ENCODE peak calls at places on chromosomes 1 and 21, in four cellular contexts. V is NCI-H1092 treated with DMSO at 0.1 percent for 48 hours; G is NCI-H774; M is activated T-cell treated with anti-CD3 and anti-CD28 coated beads, Interleukin-2, amount 50 U/mL, for 72 hours. N is an unnamed sample.

GRCh38 chr21:29056538-29057050 is 16.9 kb downstream of the CCT8 start:
- DNase-seq in V (no peak), G (no peak), M (no peak), N (no peak)

GRCh38 chr1:74811421-74812179 is 78.6 kb downstream of the TYW3 start:
- DNase-seq in V (peak; percentile 71), G (peak; percentile 40), M (no peak), N (no peak)

GRCh38 chr1:91609571-91609970 is 108.9 kb downstream of the CDC7 start:
- DNase-seq in M (no peak), G (no peak), V (no peak), N (no peak)

GRCh38 chr1:10484519-10484918 is 9.8 kb downstream of the PEX14 start:
- DNase-seq in M (no peak), G (no peak), V (no peak), N (no peak)

GRCh38 chr1:27011058-27011764 is 1.4 kb downstream of the TENT5B start:
- DNase-seq in V (no peak), G (no peak), M (no peak), N (no peak)

GRCh38 chr1:89957063-89957462 is 37.8 kb upstream of the ZNF326 start:
- DNase-seq in M (peak; percentile 6), V (no peak), G (no peak), N (no peak)

GRCh38 chr1:7298145-7298544 is 473.0 kb upstream of the VAMP3 start:
- DNase-seq in V (no peak), G (no peak), M (no peak), N (no peak)

GRCh38 chr21:41847066-41847804 is 31.9 kb downstream of the PRDM15 start:
- DNase-seq in M (no peak), G (no peak), V (no peak), N (no peak)

GRCh38 chr1:87325982-87326738 is 2.5 kb upstream of the LMO4 start:
- DNase-seq in M (peak; percentile 53), V (peak; percentile 68), G (peak; percentile 57), N (peak; percentile 20)

GRCh38 chr1:222897527-222898190 is 82.8 kb downstream of the DISP1 start:
- DNase-seq in V (no peak), G (no peak), M (no peak), N (no peak)

GRCh38 chr1:203593723-203594122 is 32.9 kb upstream of the ATP2B4 start:
- DNase-seq in G (no peak), V (no peak), M (peak; percentile 63), N (no peak)

GRCh38 chr1:178051071-178051470 is 42.8 kb upstream of the RASAL2 start:
- DNase-seq in G (no peak), V (no peak), M (no peak), N (no peak)

GRCh38 chr1:2019162-2019542 is at the start of gene GABRD:
- DNase-seq in M (peak; percentile 21), G (no peak), V (no peak), N (no peak)

GRCh38 chr1:210321131-210321530 is 7.6 kb upstream of the HHAT start:
- DNase-seq in G (no peak), V (no peak), M (no peak), N (no peak)

GRCh38 chr1:185581961-185582725 is 152.0 kb upstream of the HMCN1 start:
- DNase-seq in M (no peak), G (no peak), V (no peak), N (no peak)

GRCh38 chr1:63317007-63317813 is 5.2 kb upstream of the FOXD3 start:
- DNase-seq in V (peak; percentile 31), G (peak; percentile 74), M (peak; percentile 78), N (peak; percentile 53)

GRCh38 chr1:205004296-205004813 is 38.7 kb upstream of the CNTN2 start:
- DNase-seq in G (no peak), M (no peak), V (no peak), N (no peak)

GRCh38 chr1:93489756-93490155 is 41.8 kb downstream of the FNBP1L start:
- DNase-seq in V (no peak), G (no peak), M (no peak), N (no peak)

GRCh38 chr1:246761386-246761785 is 37.2 kb downstream of the SCCPDH start:
- DNase-seq in M (no peak), V (no peak), G (no peak), N (no peak)

GRCh38 chr21:33007747-33008146 is 18.0 kb upstream of the OLIG2 start:
- DNase-seq in V (no peak), M (no peak), G (no peak), N (no peak)

GRCh38 chr1:85467036-85467435 is 2.1 kb upstream of the DDAH1 start:
- DNase-seq in V (no peak), G (no peak), M (no peak), N (no peak)

GRCh38 chr1:2510366-2511155 is 15.8 kb downstream of the PANK4 start:
- DNase-seq in V (no peak), G (no peak), M (no peak), N (no peak)

GRCh38 chr21:16797530-16797929 is 715.3 kb upstream of the CXADR start:
- DNase-seq in M (no peak), V (no peak), G (no peak), N (no peak)

GRCh38 chr1:59917026-59917784 is 9.4 kb downstream of the CYP2J2 start:
- DNase-seq in M (no peak), G (no peak), V (no peak), N (no peak)

GRCh38 chr1:93521618-93522017 is 73.7 kb downstream of the FNBP1L start:
- DNase-seq in V (no peak), G (no peak), M (no peak), N (no peak)

GRCh38 chr1:92619466-92620189 is 132.9 kb upstream of the GFI1 start:
- DNase-seq in M (no peak), V (no peak), G (no peak), N (no peak)

GRCh38 chr1:22111620-22112019 is 31.3 kb downstream of the WNT4 start:
- DNase-seq in V (no peak), M (no peak), G (no peak), N (no peak)

GRCh38 chr1:197399691-197400521 is 131.9 kb downstream of the CRB1 start:
- DNase-seq in G (no peak), V (peak; percentile 5), M (peak; percentile 29), N (peak; percentile 9)

GRCh38 chr21:44024895-44025353 is 12.8 kb downstream of the TRAPPC10 start:
- DNase-seq in V (no peak), G (no peak), M (no peak), N (no peak)

GRCh38 chr1:181104790-181105133 is 16.3 kb downstream of the IER5 start:
- DNase-seq in G (no peak), M (peak; percentile 56), V (peak; percentile 75), N (no peak)